ENCODE peak calls at places on chromosomes 11 and 22, in six cellular contexts. Q is CD8-positive, alpha-beta T cell; C is posterior cingulate gyrus; Z is T-helper 2 cell; I is AG20443; K is HL-60. R is an unnamed sample.
A peak's percentile ranks its signal among the peaks of the same experiment; 100 is the strongest.

GRCh38 chr11:113350646-113351045 is 36.3 kb downstream of the TTC12 start:
- DNase-seq in Q (no peak), C (no peak), Z (no peak), I (no peak), K (no peak), R (no peak)

GRCh38 chr11:127873478-127873877 is 713.9 kb downstream of the ETS1 start:
- DNase-seq in Q (no peak), C (no peak), Z (no peak), I (no peak), K (no peak), R (no peak)

GRCh38 chr22:48089601-48090331 is 1327.3 kb downstream of the TBC1D22A start:
- DNase-seq in Q (no peak), C (peak; percentile 33), Z (no peak), I (peak; percentile 87), K (no peak), R (no peak)

GRCh38 chr22:16959345-16959930 is 48.6 kb downstream of the GAB4 start:
- DNase-seq in Q (peak; percentile 38), C (no peak), Z (no peak), I (peak; percentile 4), K (no peak), R (no peak)

GRCh38 chr11:117045196-117045595 is 53.0 kb downstream of the SIK3 start:
- DNase-seq in Q (no peak), C (no peak), Z (no peak), I (peak; percentile 12), K (no peak), R (no peak)

GRCh38 chr11:4125141-4125540 is 30.5 kb downstream of the RRM1 start:
- DNase-seq in Q (no peak), C (no peak), Z (no peak), I (no peak), K (no peak), R (no peak)

GRCh38 chr11:30049214-30049613 is 32.4 kb upstream of the KCNA4 start:
- DNase-seq in Q (no peak), C (no peak), Z (no peak), I (no peak), K (no peak), R (no peak)

GRCh38 chr11:12840871-12841516 is 166.8 kb downstream of the TEAD1 start:
- DNase-seq in Q (no peak), C (no peak), Z (no peak), I (no peak), K (no peak), R (no peak)

GRCh38 chr11:64157987-64158386 is 7.9 kb downstream of the MACROD1 start:
- DNase-seq in Q (no peak), C (no peak), Z (no peak), I (no peak), K (no peak), R (no peak)

GRCh38 chr11:69644962-69645675 is 4.2 kb downstream of the CCND1 start:
- DNase-seq in Q (no peak), C (no peak), Z (no peak), I (no peak), K (no peak), R (no peak)

GRCh38 chr11:95608093-95608492 is 181.5 kb downstream of the FAM76B start:
- DNase-seq in Q (no peak), C (no peak), Z (no peak), I (no peak), K (no peak), R (no peak)

GRCh38 chr11:72778535-72779494 is 15.0 kb downstream of the STARD10 start:
- DNase-seq in Q (no peak), C (no peak), Z (no peak), I (no peak), K (no peak), R (no peak)

GRCh38 chr11:48047616-48048015 is 67.3 kb downstream of the PTPRJ start:
- DNase-seq in Q (no peak), C (no peak), Z (no peak), I (peak; percentile 73), K (no peak), R (no peak)

GRCh38 chr11:128687321-128687720 is 6.6 kb upstream of the FLI1 start:
- DNase-seq in Q (no peak), C (no peak), Z (no peak), I (peak; percentile 52), K (no peak), R (no peak)

R was measured in HS-27A.